ENCODE peak calls at places on chromosomes 12 and 14, in five cellular contexts. I is suprapubic skin, H is keratinocyte, P is A549, U is GM13976. Q is an unnamed sample.
A peak's percentile ranks its signal among the peaks of the same experiment; 100 is the strongest.

GRCh38 chr14:105180598-105181528 is at the start of gene NUDT14:
- DNase-seq in P (peak; percentile 85), I (no peak), U (peak; percentile 96), H (no peak), Q (peak; percentile 88)

GRCh38 chr12:12788131-12788530 is 2.7 kb downstream of the APOLD1 start:
- DNase-seq in H (no peak), I (no peak), U (no peak), P (no peak), Q (no peak)

GRCh38 chr12:94805749-94806148 is 155.4 kb upstream of the TMCC3 start:
- DNase-seq in U (no peak), P (no peak), H (no peak), I (no peak), Q (no peak)

GRCh38 chr14:92040431-92041040 is 677 bp upstream of the TRIP11 start:
- DNase-seq in U (peak; percentile 43), I (no peak), P (peak; percentile 55), H (peak; percentile 17), Q (peak; percentile 10)

GRCh38 chr12:94699796-94700195 is 49.4 kb upstream of the TMCC3 start:
- DNase-seq in I (no peak), P (no peak), U (no peak), H (no peak), Q (no peak)

GRCh38 chr14:61260939-61261776 is 20.0 kb downstream of the TMEM30B start:
- DNase-seq in P (no peak), H (no peak), I (no peak), U (no peak), Q (peak; percentile 58)

GRCh38 chr12:47080725-47081502 is 1.2 kb upstream of the AMIGO2 start:
- DNase-seq in H (no peak), U (peak; percentile 24), I (peak; percentile 72), P (no peak), Q (peak; percentile 64)

GRCh38 chr14:99203080-99203479 is 68.9 kb downstream of the BCL11B start:
- DNase-seq in H (no peak), U (no peak), I (no peak), P (no peak), Q (no peak)

GRCh38 chr14:69887740-69888657 is 8.8 kb downstream of the SMOC1 start:
- DNase-seq in U (no peak), I (no peak), H (no peak), P (no peak), Q (peak; percentile 36)

GRCh38 chr12:21940972-21941521 is at the start of gene ABCC9:
- DNase-seq in H (no peak), U (no peak), I (peak; percentile 68), P (no peak), Q (no peak)

GRCh38 chr14:47207636-47208035 is 467.8 kb downstream of the MDGA2 start:
- DNase-seq in U (no peak), P (no peak), I (no peak), H (no peak), Q (no peak)
- TF ChIP-seq CTCF in U (no peak), P (no peak), I (no peak), H (no peak), Q (no peak)

DNA sequence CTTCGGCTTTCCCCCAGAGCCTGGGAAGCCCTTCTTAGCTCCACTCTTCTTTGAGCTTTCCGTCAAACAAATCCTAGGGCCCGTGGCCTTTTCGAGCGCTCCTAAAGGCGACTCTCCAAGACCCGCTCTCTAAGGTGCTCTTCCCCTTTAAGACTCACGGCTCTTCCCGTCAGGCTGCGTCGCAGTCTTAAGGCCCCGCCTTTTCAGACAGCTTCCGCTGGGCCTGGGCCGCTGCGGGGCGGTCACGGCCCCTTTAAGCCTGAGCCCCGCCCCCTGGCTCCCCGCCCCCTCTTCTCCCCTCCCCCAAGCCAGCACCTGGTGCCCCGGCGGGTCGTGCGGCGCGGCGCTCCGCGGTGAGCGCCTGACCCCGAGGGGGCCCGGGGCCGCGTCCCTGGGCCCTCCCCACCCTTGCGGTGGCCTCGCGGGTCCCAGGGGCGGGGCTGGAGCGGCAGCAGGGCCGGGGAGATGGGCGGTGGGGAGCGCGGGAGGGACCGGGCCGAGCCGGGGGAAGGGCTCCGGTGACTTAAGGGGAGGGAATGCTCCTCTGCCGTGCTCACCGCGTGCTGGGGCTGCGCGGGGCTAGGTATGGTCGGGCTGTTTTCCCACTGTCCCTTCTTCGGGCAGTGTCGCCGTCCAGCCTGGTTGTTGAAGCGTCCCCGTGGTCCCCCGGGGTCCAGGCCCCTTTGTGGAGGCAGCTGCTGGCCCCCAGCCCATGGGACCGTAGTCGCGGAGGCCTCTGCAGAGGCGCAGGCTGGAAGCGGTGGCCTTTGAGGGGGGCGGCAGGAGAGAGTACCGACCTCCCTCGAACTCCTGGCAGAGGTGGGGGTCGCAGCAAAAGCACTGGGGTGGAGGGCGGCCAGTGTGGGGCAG is at the start of gene PEX5:
- DNase-seq in P (peak; percentile 89), I (peak; percentile 90), H (peak; percentile 72), U (peak; percentile 95), Q (peak; percentile 86)
- TF ChIP-seq CTCF in P (no peak), I (no peak), H (no peak), U (no peak), Q (no peak)

DNA sequence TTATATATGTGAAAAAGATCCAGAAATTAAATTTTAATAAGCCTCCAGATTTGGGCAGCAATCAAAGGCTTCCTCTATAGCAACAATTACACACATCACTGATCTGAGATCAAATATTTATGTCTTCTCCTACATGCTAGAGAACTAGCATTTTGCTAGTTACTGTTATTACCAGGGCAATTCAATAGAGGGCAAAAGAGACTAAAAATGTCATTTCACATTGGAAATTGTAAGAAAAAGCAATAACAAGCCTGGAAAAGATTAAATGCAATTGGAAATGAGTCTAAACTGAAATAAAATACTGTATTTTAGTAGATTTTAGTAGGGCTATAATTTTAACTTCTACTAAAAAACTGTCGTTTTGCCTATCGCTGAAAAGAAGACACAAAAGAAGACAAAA is 32.6 kb upstream of the ANO6 start:
- DNase-seq in H (no peak), P (peak; percentile 13), I (no peak), U (no peak), Q (no peak)
- TF ChIP-seq CTCF in H (no peak), P (peak; percentile 52), I (no peak), U (no peak), Q (no peak)

GRCh38 chr14:73295198-73295796 is 58.0 kb downstream of the PAPLN start:
- DNase-seq in I (no peak), H (no peak), U (peak; percentile 55), P (peak; percentile 43), Q (peak; percentile 19)
- TF ChIP-seq CTCF in I (peak; percentile 62), H (peak; percentile 34), U (peak; percentile 45), P (peak; percentile 82), Q (peak; percentile 47)

DNA sequence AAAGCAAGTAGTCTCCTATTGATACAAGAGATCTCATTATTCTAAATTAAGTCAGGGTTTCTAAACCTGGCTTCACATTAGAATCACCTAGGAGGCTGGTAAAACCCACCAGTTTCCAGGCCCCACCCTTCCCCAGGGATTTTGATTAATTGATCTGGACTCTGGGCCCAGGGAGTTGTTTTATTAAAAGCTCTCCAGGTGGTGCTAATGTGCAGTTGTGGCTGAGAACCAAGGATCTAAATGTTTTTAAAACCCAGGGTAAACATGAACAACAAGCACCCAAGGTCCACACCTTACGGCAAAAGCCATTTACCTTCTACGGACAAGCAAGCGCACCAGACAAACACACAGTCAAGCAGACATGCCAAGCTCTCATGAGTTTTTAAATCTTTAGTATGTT is 73.9 kb downstream of the SLC2A13 start:
- DNase-seq in H (no peak), P (no peak), U (no peak), I (no peak), Q (no peak)
- TF ChIP-seq CTCF in H (no peak), P (peak; percentile 11), U (no peak), I (no peak), Q (no peak)

DNA sequence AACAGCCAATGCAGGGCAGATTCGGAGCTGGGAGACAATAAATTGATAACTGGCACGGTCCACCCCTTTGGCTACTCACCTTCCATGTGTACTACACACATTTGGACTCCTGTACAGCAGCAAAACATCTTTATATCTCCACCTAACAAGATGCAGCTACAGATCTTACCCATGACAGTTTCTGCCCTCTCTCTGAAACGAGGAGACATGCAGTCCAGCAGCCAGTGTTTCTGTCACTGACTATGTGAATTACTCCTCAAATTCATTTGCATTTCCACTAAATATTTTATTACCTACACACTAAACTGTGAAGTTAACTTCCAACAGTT is 58.7 kb upstream of the BEGAIN start:
- DNase-seq in U (no peak), H (no peak), P (no peak), I (no peak), Q (no peak)
- TF ChIP-seq CTCF in U (no peak), H (no peak), P (no peak), I (no peak), Q (no peak)

GRCh38 chr12:64392221-64392620 is 1.7 kb upstream of the C12orf56 start:
- DNase-seq in P (peak; percentile 54), I (no peak), H (no peak), U (peak; percentile 49), Q (peak; percentile 45)
- TF ChIP-seq CTCF in P (peak; percentile 57), I (no peak), H (peak; percentile 39), U (no peak), Q (peak; percentile 24)